ENCODE peak calls at places on chromosomes 3 and 15, in seven cellular contexts. F is trophoblast cell, L is IMR-90, V is mesenchymal stem cell, Y is H9, N is neuronal stem cell, R is H1. K is an unnamed sample.

GRCh38 chr3:124878561-124879394 is 8.4 kb downstream of the ITGB5 start:
- DNase-seq in F (no peak), L (peak), V (peak), Y (no peak), N (no peak), R (no peak), K (no peak)

GRCh38 chr3:186318135-186318534 is 43.9 kb downstream of the DGKG start:
- DNase-seq in F (no peak), L (peak), V (peak), Y (no peak), N (no peak), R (no peak), K (peak)

GRCh38 chr15:69210574-69210973 is 50.1 kb downstream of the GLCE start:
- DNase-seq in F (no peak), L (no peak), V (no peak), Y (no peak), N (no peak), R (no peak), K (no peak)

GRCh38 chr3:72082121-72082715 is 297.3 kb upstream of the PROK2 start:
- DNase-seq in F (peak), L (no peak), V (peak), Y (no peak), N (no peak), R (no peak), K (no peak)

GRCh38 chr3:119637679-119638525 is 22.5 kb downstream of the POPDC2 start:
- DNase-seq in F (peak), L (peak), V (peak), Y (no peak), N (no peak), R (no peak), K (peak)

GRCh38 chr3:160739079-160739478 is 17.0 kb upstream of the PPM1L start:
- DNase-seq in F (no peak), L (no peak), V (no peak), Y (no peak), N (no peak), R (no peak), K (no peak)

GRCh38 chr3:59839283-59839682 is 789.5 kb upstream of the CFAP20DC start:
- DNase-seq in F (peak), L (peak), V (peak), Y (no peak), N (no peak), R (no peak), K (no peak)

GRCh38 chr15:43249699-43250203 is 17.0 kb downstream of the TGM5 start:
- DNase-seq in F (peak), L (peak), V (peak), Y (no peak), N (no peak), R (no peak), K (peak)

GRCh38 chr3:114758828-114759709 is 388.0 kb downstream of the ZBTB20 start:
- DNase-seq in F (no peak), L (peak), V (peak), Y (no peak), N (no peak), R (no peak), K (no peak)

GRCh38 chr15:42954291-42954690 is 33.7 kb upstream of the TTBK2 start:
- DNase-seq in F (no peak), L (no peak), V (no peak), Y (no peak), N (no peak), R (no peak), K (no peak)

GRCh38 chr3:129019266-129019665 is 18.2 kb downstream of the EFCC1 start:
- DNase-seq in F (no peak), L (peak), V (peak), Y (no peak), N (no peak), R (no peak), K (no peak)

GRCh38 chr3:46370784-46371183 is at the start of gene CCR5:
- DNase-seq in F (peak), L (no peak), V (no peak), Y (no peak), N (no peak), R (no peak), K (no peak)

GRCh38 chr15:51750942-51751686 is at the start of gene TMOD2:
- DNase-seq in F (peak), L (peak), V (peak), Y (peak), N (peak), R (no peak), K (peak)

GRCh38 chr3:185862920-185863319 is 38.1 kb upstream of the IGF2BP2 start:
- DNase-seq in F (no peak), L (no peak), V (no peak), Y (no peak), N (no peak), R (no peak), K (no peak)

GRCh38 chr3:150292891-150293290 is 115.2 kb upstream of the TSC22D2 start:
- DNase-seq in F (peak), L (peak), V (peak), Y (no peak), N (no peak), R (no peak), K (no peak)

GRCh38 chr15:39939487-39940452 is 5.9 kb downstream of the EIF2AK4 start:
- DNase-seq in F (peak), L (no peak), V (no peak), Y (no peak), N (no peak), R (no peak), K (peak)

GRCh38 chr15:44193651-44194396 is 1.2 kb downstream of the FRMD5 start:
- DNase-seq in F (no peak), L (peak), V (peak), Y (peak), N (peak), R (no peak), K (peak)

GRCh38 chr15:39191871-39192281 is 389.0 kb upstream of the THBS1 start:
- DNase-seq in F (peak), L (peak), V (peak), Y (no peak), N (no peak), R (no peak), K (no peak)

GRCh38 chr3:52143616-52144015 is 10.6 kb downstream of the POC1A start:
- DNase-seq in F (no peak), L (no peak), V (no peak), Y (no peak), N (no peak), R (no peak), K (no peak)

GRCh38 chr15:63560741-63561448 is 36.3 kb upstream of the FBXL22 start:
- DNase-seq in F (peak), L (peak), V (peak), Y (no peak), N (no peak), R (no peak), K (peak)

GRCh38 chr15:81865850-81866537 is 179.8 kb downstream of the MEX3B start:
- DNase-seq in F (peak), L (no peak), V (no peak), Y (no peak), N (no peak), R (no peak), K (no peak)

GRCh38 chr3:132911741-132912415 is 126.3 kb upstream of the TMEM108 start:
- DNase-seq in F (peak), L (no peak), V (no peak), Y (no peak), N (no peak), R (no peak), K (no peak)

GRCh38 chr3:147652682-147653081 is 243.5 kb downstream of the ZIC1 start:
- DNase-seq in F (peak), L (peak), V (no peak), Y (no peak), N (no peak), R (no peak), K (no peak)

GRCh38 chr15:34119291-34119690 is 17.4 kb downstream of the PGBD4 start:
- DNase-seq in F (peak), L (no peak), V (peak), Y (no peak), N (no peak), R (no peak), K (peak)

GRCh38 chr3:42264399-42265058 is 1.5 kb downstream of the CCK start:
- DNase-seq in F (peak), L (peak), V (no peak), Y (peak), N (no peak), R (no peak), K (peak)

GRCh38 chr15:27878841-27879240 is 220.3 kb downstream of the OCA2 start:
- DNase-seq in F (no peak), L (no peak), V (no peak), Y (no peak), N (no peak), R (no peak), K (no peak)

GRCh38 chr3:182436547-182436946 is 356.8 kb upstream of the ATP11B start:
- DNase-seq in F (no peak), L (no peak), V (no peak), Y (no peak), N (no peak), R (no peak), K (no peak)

GRCh38 chr15:27985099-27985498 is 114.0 kb downstream of the OCA2 start:
- DNase-seq in F (no peak), L (no peak), V (no peak), Y (no peak), N (no peak), R (no peak), K (no peak)

GRCh38 chr3:61443886-61444285 is 117.5 kb upstream of the PTPRG start:
- DNase-seq in F (no peak), L (no peak), V (no peak), Y (no peak), N (no peak), R (no peak), K (no peak)

GRCh38 chr15:77030928-77031375 is 36.0 kb downstream of the PSTPIP1 start:
- DNase-seq in F (no peak), L (no peak), V (no peak), Y (peak), N (no peak), R (no peak), K (no peak)

GRCh38 chr15:98331676-98332075 is 316.7 kb upstream of the IGF1R start:
- DNase-seq in F (no peak), L (no peak), V (no peak), Y (no peak), N (no peak), R (no peak), K (no peak)

DNA sequence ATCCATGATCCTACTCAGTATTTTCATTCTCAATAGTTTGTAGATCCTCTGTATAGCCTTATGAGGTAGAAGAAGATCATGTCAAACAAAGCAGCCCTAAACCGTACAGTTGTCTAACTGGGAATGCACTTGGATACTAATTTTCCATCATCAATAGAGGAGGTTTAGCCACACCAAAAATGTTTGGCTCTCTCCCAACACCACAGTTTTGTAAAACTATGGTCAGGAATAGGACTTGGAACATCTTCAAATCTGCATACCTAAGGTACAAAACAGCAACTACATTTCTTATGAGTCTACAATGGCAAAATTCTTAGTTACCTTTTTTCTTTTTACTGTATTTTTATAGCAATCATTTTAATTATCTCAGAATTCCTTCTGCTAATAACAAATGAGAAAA is 1001.6 kb downstream of the ROBO2 start:
- DNase-seq in F (no peak), L (peak), V (no peak), Y (no peak), N (no peak), R (no peak), K (no peak)
- H2AK5ac ChIP-seq in F (no peak), L (no peak), V (no peak), Y (no peak), N (no peak), R (no peak), K (no peak)

GRCh38 chr3:37319784-37320183 is 145.4 kb upstream of the LRRFIP2 start:
- DNase-seq in F (no peak), L (no peak), V (no peak), Y (no peak), N (no peak), R (no peak), K (no peak)

GRCh38 chr3:37310666-37311050 is 136.3 kb upstream of the LRRFIP2 start:
- DNase-seq in F (no peak), L (peak), V (peak), Y (no peak), N (no peak), R (no peak), K (no peak)

GRCh38 chr3:37309945-37310665 is 135.7 kb upstream of the LRRFIP2 start:
- DNase-seq in F (no peak), L (no peak), V (no peak), Y (no peak), N (no peak), R (no peak), K (no peak)

GRCh38 chr3:37320276-37320675 is 145.9 kb upstream of the LRRFIP2 start:
- DNase-seq in F (no peak), L (no peak), V (no peak), Y (no peak), N (no peak), R (no peak), K (no peak)

DNA sequence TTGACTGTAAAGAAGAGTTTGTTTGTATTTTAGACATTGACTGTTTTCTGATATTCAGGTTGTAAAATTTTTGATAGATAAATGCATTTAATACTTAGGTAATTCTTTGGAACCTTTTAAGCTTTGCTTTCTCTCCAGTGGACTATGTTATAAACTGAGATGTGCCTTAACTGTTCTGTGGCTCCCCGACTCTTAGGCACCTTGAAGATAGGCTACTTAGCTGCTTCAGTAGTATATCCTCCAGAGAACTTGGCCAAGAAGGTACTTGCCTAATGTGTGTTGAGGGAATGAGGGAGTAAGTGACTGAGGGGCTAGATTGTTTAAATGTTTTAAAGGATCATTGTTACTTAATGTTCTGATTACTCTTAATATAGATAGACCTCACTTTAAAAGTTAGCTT is 141.3 kb upstream of the LRRFIP2 start:
- DNase-seq in F (no peak), L (no peak), V (no peak), Y (no peak), N (no peak), R (no peak), K (no peak)
- H2BK5ac ChIP-seq in F (no peak), L (no peak), V (no peak), Y (no peak), N (no peak), R (no peak), K (no peak)

GRCh38 chr15:92603278-92603677 is 52.3 kb downstream of the FAM174B start:
- DNase-seq in F (peak), L (no peak), V (no peak), Y (no peak), N (no peak), R (no peak), K (no peak)

GRCh38 chr15:92606126-92606835 is 49.3 kb downstream of the FAM174B start:
- DNase-seq in F (no peak), L (no peak), V (no peak), Y (no peak), N (no peak), R (no peak), K (no peak)

GRCh38 chr15:92605225-92605944 is 50.2 kb downstream of the FAM174B start:
- DNase-seq in F (no peak), L (no peak), V (no peak), Y (no peak), N (no peak), R (no peak), K (no peak)

GRCh38 chr15:92601940-92602593 is 53.5 kb downstream of the FAM174B start:
- DNase-seq in F (peak), L (no peak), V (no peak), Y (no peak), N (no peak), R (no peak), K (no peak)

GRCh38 chr15:92603743-92604470 is 51.7 kb downstream of the FAM174B start:
- DNase-seq in F (peak), L (no peak), V (no peak), Y (no peak), N (no peak), R (no peak), K (no peak)
- H2AK5ac ChIP-seq in F (no peak), L (no peak), V (no peak), Y (no peak), N (no peak), R (no peak), K (no peak)

DNA sequence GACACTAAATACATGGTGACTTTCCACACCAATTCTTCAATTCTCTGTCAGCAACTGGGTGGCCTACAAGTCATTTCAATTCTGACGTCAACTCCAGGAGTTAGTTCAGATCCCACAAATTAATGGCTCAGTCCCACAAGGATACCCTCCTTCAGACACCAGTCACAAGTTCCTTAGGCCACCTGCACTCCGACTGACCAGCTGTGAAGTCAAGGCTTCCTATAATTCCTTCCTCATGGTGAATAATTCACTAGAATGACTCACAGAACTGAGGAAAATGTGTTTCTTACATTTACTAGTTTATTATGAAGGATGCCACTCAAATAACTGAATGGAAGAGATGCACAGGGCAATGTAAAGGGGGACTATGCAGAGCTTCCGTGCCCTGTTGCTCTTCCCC is 6.3 kb upstream of the PIAS1 start:
- DNase-seq in F (no peak), L (no peak), V (no peak), Y (no peak), N (no peak), R (no peak), K (no peak)
- H2BK5ac ChIP-seq in F (no peak), L (no peak), V (no peak), Y (no peak), N (no peak), R (no peak), K (no peak)

GRCh38 chr3:157452097-157452496 is 15.4 kb downstream of the PTX3 start:
- DNase-seq in F (no peak), L (no peak), V (no peak), Y (no peak), N (no peak), R (no peak), K (no peak)
- H2AK5ac ChIP-seq in F (no peak), L (no peak), V (no peak), Y (no peak), N (no peak), R (no peak), K (no peak)

DNA sequence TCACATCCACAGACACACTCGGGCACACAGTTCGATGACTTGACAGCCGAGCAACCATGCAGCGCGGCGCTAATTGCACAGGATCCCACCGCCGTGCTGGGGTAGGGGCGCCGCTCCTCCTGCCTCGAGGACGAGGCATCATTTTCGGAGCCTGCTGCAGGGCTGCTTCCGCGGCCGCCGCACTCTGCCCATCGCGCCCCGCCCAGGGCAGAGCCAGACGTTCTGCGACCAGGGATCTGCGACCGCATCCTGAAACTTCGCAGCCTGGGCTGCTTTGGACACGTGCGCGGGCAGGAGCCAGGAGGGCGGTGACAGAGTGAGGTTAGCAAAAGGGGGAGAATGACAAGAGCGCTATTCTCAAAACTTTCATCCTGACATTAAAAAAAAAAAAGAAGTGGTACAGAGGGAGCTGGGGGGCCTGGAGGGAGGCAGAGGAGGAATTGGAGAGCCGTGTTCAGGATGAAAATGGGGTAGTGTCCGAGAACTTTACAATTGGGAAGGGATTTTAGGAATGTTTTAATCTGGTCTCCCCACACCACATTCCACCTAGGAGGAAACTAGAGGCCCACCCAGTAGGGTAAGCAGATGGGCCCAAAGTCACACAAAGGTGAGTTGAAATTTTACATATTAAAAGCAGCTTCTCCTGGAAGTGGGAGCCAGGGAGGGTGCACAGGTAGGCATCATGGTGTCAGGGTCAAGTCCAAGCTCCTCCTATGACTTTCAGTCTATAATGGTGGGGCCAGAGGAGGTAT is 15.9 kb downstream of the IGDCC3 start:
- DNase-seq in F (no peak), L (no peak), V (no peak), Y (no peak), N (no peak), R (no peak), K (no peak)
- H2BK5ac ChIP-seq in F (no peak), L (no peak), V (no peak), Y (no peak), N (no peak), R (peak), K (no peak)

GRCh38 chr3:14480207-14481017 is 59.7 kb downstream of the GRIP2 start:
- DNase-seq in F (peak), L (peak), V (peak), Y (no peak), N (no peak), R (no peak), K (peak)
- H2AK5ac ChIP-seq in F (no peak), L (no peak), V (no peak), Y (no peak), N (no peak), R (no peak), K (no peak)

GRCh38 chr3:10915395-10915794 is 77.2 kb upstream of the SLC6A1 start:
- DNase-seq in F (no peak), L (no peak), V (no peak), Y (no peak), N (no peak), R (no peak), K (no peak)
- H2BK5ac ChIP-seq in F (no peak), L (no peak), V (no peak), Y (no peak), N (no peak), R (no peak), K (no peak)

DNA sequence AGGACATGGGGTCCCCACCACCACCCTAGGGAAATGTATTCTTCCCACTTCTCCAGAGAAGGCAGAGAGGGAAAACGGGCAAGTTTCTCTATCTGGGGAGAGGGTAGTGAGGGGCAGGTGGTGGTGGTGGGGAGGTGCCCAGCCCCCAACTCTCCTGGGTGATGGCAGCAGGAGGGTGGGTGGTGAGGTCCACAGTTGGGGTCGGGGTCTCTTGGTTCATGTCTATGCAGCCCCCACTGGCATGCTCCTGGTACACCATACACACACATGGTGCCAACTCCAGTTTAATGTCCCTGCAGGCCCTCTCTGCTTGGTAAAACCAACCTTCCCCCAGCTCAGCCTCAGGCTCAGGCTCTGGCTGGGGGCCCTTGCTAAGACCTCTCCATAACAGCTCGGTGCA is 254.5 kb upstream of the LYSMD4 start:
- DNase-seq in F (no peak), L (no peak), V (no peak), Y (no peak), N (no peak), R (no peak), K (no peak)
- H2AK5ac ChIP-seq in F (no peak), L (no peak), V (no peak), Y (no peak), N (no peak), R (no peak), K (no peak)

K was measured in mesendoderm.